ENCODE peak calls at places on chromosomes 16 and 17, in nine cellular contexts. Z, W, P, R, F, Y, A, U and S are unnamed samples.

GRCh38 chr17:7881655-7882054 is 6.9 kb upstream of the CHD3 start:
- DNase-seq in Z (no peak), W (no peak), P (no peak), R (no peak), F (no peak), Y (no peak), A (no peak), U (no peak), S (no peak)

GRCh38 chr17:35241520-35241919 is 1.4 kb upstream of the SLFN5 start:
- DNase-seq in Z (peak; percentile 15), W (no peak), P (no peak), R (no peak), F (no peak), Y (no peak), A (no peak), U (no peak), S (no peak)

GRCh38 chr17:20961551-20961950 is 81.3 kb downstream of the USP22 start:
- DNase-seq in Z (no peak), W (no peak), P (peak; percentile 85), R (no peak), F (no peak), Y (no peak), A (no peak), U (no peak), S (no peak)

GRCh38 chr17:879546-879945 is 97.4 kb downstream of the MRM3 start:
- DNase-seq in Z (peak; percentile 99), W (peak; percentile 41), P (peak; percentile 95), R (peak; percentile 93), F (peak; percentile 89), Y (peak; percentile 67), A (peak; percentile 83), U (peak; percentile 88), S (no peak)

GRCh38 chr17:33201255-33201654 is 91.8 kb downstream of the ASIC2 start:
- DNase-seq in Z (peak; percentile 13), W (no peak), P (no peak), R (peak; percentile 5), F (no peak), Y (no peak), A (no peak), U (no peak), S (no peak)

GRCh38 chr17:60391419-60392041 is 403 bp downstream of the USP32 start:
- DNase-seq in Z (peak; percentile 78), W (no peak), P (peak; percentile 19), R (peak; percentile 86), F (no peak), Y (peak; percentile 85), A (no peak), U (no peak), S (no peak)

GRCh38 chr16:50684823-50685455 is 3.8 kb upstream of the SNX20 start:
- DNase-seq in Z (no peak), W (no peak), P (no peak), R (no peak), F (no peak), Y (no peak), A (no peak), U (no peak), S (no peak)

GRCh38 chr17:76458580-76459490 is 5.9 kb upstream of the UBE2O start:
- DNase-seq in Z (peak; percentile 94), W (no peak), P (no peak), R (peak; percentile 82), F (peak; percentile 63), Y (peak; percentile 91), A (peak; percentile 57), U (no peak), S (peak; percentile 36)

GRCh38 chr16:30760577-30761426 is 1.1 kb downstream of the CFAP119 start:
- DNase-seq in Z (no peak), W (no peak), P (no peak), R (no peak), F (no peak), Y (no peak), A (no peak), U (no peak), S (no peak)

GRCh38 chr16:85193876-85194275 is 81.6 kb upstream of the CIBAR2 start:
- DNase-seq in Z (no peak), W (no peak), P (no peak), R (no peak), F (no peak), Y (no peak), A (no peak), U (no peak), S (no peak)

GRCh38 chr16:85191341-85191965 is 79.2 kb upstream of the CIBAR2 start:
- DNase-seq in Z (no peak), W (no peak), P (no peak), R (no peak), F (no peak), Y (no peak), A (no peak), U (no peak), S (no peak)

GRCh38 chr16:85190572-85190971 is 78.3 kb upstream of the CIBAR2 start:
- DNase-seq in Z (no peak), W (no peak), P (no peak), R (peak; percentile 45), F (no peak), Y (no peak), A (no peak), U (no peak), S (no peak)

GRCh38 chr16:85192736-85193493 is 80.6 kb upstream of the CIBAR2 start:
- DNase-seq in Z (no peak), W (no peak), P (no peak), R (no peak), F (no peak), Y (no peak), A (no peak), U (no peak), S (no peak)

DNA sequence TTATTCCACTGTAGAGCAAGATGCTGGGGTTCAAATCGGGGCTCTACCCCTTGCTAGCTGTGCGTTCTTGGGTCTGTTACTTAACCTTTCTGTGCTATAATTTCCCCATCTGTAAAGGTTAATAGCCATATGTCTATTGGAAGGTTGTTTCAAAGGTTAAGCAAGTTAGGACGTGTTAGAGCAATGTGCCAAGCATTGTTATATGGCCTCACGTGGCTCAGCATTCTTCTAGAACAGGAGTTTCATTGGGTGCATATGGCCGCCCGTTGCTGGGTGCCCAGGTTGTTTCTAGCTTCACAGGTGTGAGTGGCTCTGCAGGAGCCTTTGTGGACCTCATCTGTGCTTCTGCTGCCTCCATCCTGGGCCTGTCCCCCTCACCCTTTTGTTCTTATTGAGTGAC is 80.0 kb upstream of the CIBAR2 start:
- DNase-seq in Z (no peak), W (no peak), P (no peak), R (no peak), F (no peak), Y (no peak), A (no peak), U (no peak), S (no peak)
- H3K27ac ChIP-seq in Z (no peak overlapping the region), W (no peak overlapping the region), P (no peak overlapping the region), R (no peak overlapping the region), F (no peak overlapping the region), Y (no peak overlapping the region), A (no peak overlapping the region), U (no peak overlapping the region), S (no peak overlapping the region)

DNA sequence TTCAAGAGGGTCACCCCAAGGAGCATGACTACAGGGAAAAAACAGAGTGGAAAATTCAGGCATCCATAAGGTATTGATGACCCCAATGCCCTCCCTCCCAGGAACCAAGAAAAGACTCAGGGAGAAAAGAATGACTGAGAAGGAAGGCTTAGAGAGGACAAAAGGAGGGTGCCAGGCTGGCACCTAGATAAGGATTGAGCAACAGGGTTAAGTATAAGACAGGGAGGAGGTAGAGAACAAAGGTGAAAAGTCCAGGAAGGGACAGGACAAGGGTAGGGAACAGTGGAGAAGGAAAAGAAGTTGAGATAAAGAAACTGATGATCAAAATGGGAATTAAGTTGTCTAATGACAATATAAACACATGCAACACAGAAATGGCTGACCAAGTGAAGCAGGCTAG is 2.5 kb downstream of the SLC35B1 start:
- DNase-seq in Z (no peak), W (no peak), P (no peak), R (no peak), F (no peak), Y (no peak), A (no peak), U (no peak), S (no peak)
- H3K27ac ChIP-seq in Z (no peak overlapping the region), W (no peak overlapping the region), P (no peak overlapping the region), R (no peak overlapping the region), F (no peak overlapping the region), Y (no peak overlapping the region), A (no peak overlapping the region), U (no peak overlapping the region), S (no peak overlapping the region)

GRCh38 chr16:81816793-81817210 is 37.7 kb downstream of the PLCG2 start:
- DNase-seq in Z (no peak), W (no peak), P (no peak), R (no peak), F (no peak), Y (no peak), A (no peak), U (no peak), S (no peak)

GRCh38 chr16:81818514-81819304 is 39.6 kb downstream of the PLCG2 start:
- DNase-seq in Z (no peak), W (no peak), P (no peak), R (no peak), F (no peak), Y (no peak), A (no peak), U (no peak), S (no peak)

GRCh38 chr16:81817296-81817695 is 38.2 kb downstream of the PLCG2 start:
- DNase-seq in Z (no peak), W (no peak), P (no peak), R (no peak), F (no peak), Y (no peak), A (no peak), U (no peak), S (no peak)

GRCh38 chr16:81816351-81816750 is 37.3 kb downstream of the PLCG2 start:
- DNase-seq in Z (no peak), W (no peak), P (no peak), R (no peak), F (no peak), Y (no peak), A (no peak), U (no peak), S (no peak)

DNA sequence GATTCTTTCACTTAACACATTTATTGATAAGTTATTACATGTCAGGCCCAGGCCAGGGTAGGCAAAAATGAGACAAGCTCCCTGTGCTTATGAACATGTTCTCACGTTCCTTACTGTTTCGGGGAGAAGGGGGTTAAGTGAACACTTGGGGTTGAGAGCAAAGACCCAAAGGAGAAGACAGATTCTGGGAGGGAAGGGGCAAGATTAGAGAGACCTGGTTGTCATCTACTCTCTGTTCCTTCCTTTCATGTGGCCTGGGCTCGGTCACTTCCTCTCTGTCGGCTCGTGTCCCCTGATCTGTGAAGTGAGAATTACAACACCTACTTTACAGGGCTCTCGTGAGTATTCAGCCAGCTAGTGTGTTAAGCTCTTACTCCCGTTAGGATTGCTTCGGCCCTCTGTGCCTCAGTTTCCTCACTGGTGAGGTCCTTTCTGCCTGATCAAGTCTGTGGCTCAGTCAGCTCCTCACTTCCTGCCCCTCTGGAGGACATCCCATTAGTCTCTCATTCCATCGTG is 38.8 kb downstream of the PLCG2 start:
- DNase-seq in Z (no peak), W (no peak), P (no peak), R (no peak), F (no peak), Y (no peak), A (no peak), U (peak; percentile 53), S (no peak)
- H3K27ac ChIP-seq in Z (no peak overlapping the region), W (peak overlapping the region; percentile 70), P (no peak overlapping the region), R (no peak overlapping the region), F (no peak overlapping the region), Y (no peak overlapping the region), A (no peak overlapping the region), U (peak overlapping the region; percentile 20), S (no peak overlapping the region)

DNA sequence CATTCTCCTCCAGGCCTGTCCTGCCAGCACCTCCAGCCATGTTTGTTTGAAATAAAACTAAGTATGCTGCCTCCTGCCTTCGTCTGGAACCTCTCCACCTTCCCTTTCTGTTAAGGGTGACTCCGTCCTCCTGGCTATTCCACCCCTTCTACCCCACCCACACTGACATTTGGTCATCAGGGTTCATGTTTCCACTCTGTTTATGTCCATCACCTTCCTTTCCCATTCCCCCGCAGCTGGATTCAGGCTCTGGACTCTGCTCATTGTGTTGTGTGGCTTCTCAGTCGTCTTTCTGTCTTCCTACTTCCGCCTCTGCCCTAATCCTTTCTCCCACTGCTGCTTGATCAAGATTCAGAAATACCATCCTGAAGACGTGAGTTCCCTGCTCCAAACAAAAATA is 28.6 kb downstream of the EPN2 start:
- DNase-seq in Z (no peak), W (no peak), P (no peak), R (no peak), F (no peak), Y (no peak), A (no peak), U (no peak), S (no peak)
- H3K27ac ChIP-seq in Z (no peak overlapping the region), W (no peak overlapping the region), P (no peak overlapping the region), R (no peak overlapping the region), F (no peak overlapping the region), Y (no peak overlapping the region), A (peak overlapping the region; percentile 73), U (peak overlapping the region; percentile 73), S (peak overlapping the region; percentile 83)